ENCODE peak calls at places on chromosomes 5 and 9, in eight cellular contexts. One of them, this sample, is unnamed.

GRCh38 chr5:34749431-34749872 is 89.5 kb upstream of the TTC23L start:
- DNase-seq in GM23338: no peak
- DNase-seq in MM.1S: no peak
- DNase-seq in ovary: no peak
- DNase-seq in adipocyte: peak; percentile 87
- DNase-seq in bronchial epithelial cell: no peak
- DNase-seq in CD8-positive, alpha-beta T cell: no peak
- DNase-seq in naive thymus-derived CD4-positive, alpha-beta T cell: no peak
- DNase-seq in this sample: no peak

GRCh38 chr5:53416144-53416730 is 64.2 kb upstream of the FST start:
- DNase-seq in GM23338: no peak
- DNase-seq in MM.1S: no peak
- DNase-seq in ovary: no peak
- DNase-seq in adipocyte: no peak
- DNase-seq in bronchial epithelial cell: peak; percentile 49
- DNase-seq in CD8-positive, alpha-beta T cell: no peak
- DNase-seq in naive thymus-derived CD4-positive, alpha-beta T cell: no peak
- DNase-seq in this sample: no peak

GRCh38 chr5:115262066-115262404 is 642 bp downstream of the PGGT1B start:
- DNase-seq in GM23338: peak; percentile 34
- DNase-seq in MM.1S: no peak
- DNase-seq in ovary: no peak
- DNase-seq in adipocyte: peak; percentile 61
- DNase-seq in bronchial epithelial cell: peak; percentile 43
- DNase-seq in CD8-positive, alpha-beta T cell: no peak
- DNase-seq in naive thymus-derived CD4-positive, alpha-beta T cell: no peak
- DNase-seq in this sample: no peak

GRCh38 chr5:31271567-31271966 is 78.1 kb downstream of the CDH6 start:
- DNase-seq in GM23338: no peak
- DNase-seq in MM.1S: no peak
- DNase-seq in ovary: no peak
- DNase-seq in adipocyte: no peak
- DNase-seq in bronchial epithelial cell: no peak
- DNase-seq in CD8-positive, alpha-beta T cell: no peak
- DNase-seq in naive thymus-derived CD4-positive, alpha-beta T cell: no peak
- DNase-seq in this sample: no peak

GRCh38 chr9:124306098-124306735 is 48.5 kb downstream of the NEK6 start:
- DNase-seq in GM23338: no peak
- DNase-seq in MM.1S: no peak
- DNase-seq in ovary: no peak
- DNase-seq in adipocyte: peak; percentile 85
- DNase-seq in bronchial epithelial cell: peak; percentile 89
- DNase-seq in CD8-positive, alpha-beta T cell: no peak
- DNase-seq in naive thymus-derived CD4-positive, alpha-beta T cell: no peak
- DNase-seq in this sample: no peak

GRCh38 chr5:4627887-4628286 is 512.2 kb upstream of the ADAMTS16 start:
- DNase-seq in GM23338: no peak
- DNase-seq in MM.1S: no peak
- DNase-seq in ovary: no peak
- DNase-seq in adipocyte: no peak
- DNase-seq in bronchial epithelial cell: no peak
- DNase-seq in CD8-positive, alpha-beta T cell: no peak
- DNase-seq in naive thymus-derived CD4-positive, alpha-beta T cell: no peak
- DNase-seq in this sample: no peak

GRCh38 chr5:76104027-76104426 is 20.8 kb downstream of the SV2C start:
- DNase-seq in GM23338: peak; percentile 72
- DNase-seq in MM.1S: peak; percentile 66
- DNase-seq in ovary: peak; percentile 37
- DNase-seq in adipocyte: peak; percentile 23
- DNase-seq in bronchial epithelial cell: peak; percentile 17
- DNase-seq in CD8-positive, alpha-beta T cell: no peak
- DNase-seq in naive thymus-derived CD4-positive, alpha-beta T cell: no peak
- DNase-seq in this sample: no peak

GRCh38 chr5:14723648-14724231 is 59.2 kb downstream of the OTULIN start:
- DNase-seq in GM23338: no peak
- DNase-seq in MM.1S: no peak
- DNase-seq in ovary: no peak
- DNase-seq in adipocyte: no peak
- DNase-seq in bronchial epithelial cell: no peak
- DNase-seq in CD8-positive, alpha-beta T cell: no peak
- DNase-seq in naive thymus-derived CD4-positive, alpha-beta T cell: no peak
- DNase-seq in this sample: no peak

GRCh38 chr5:84779206-84779605 is 394.5 kb upstream of the EDIL3 start:
- DNase-seq in GM23338: no peak
- DNase-seq in MM.1S: no peak
- DNase-seq in ovary: no peak
- DNase-seq in adipocyte: peak; percentile 56
- DNase-seq in bronchial epithelial cell: no peak
- DNase-seq in CD8-positive, alpha-beta T cell: no peak
- DNase-seq in naive thymus-derived CD4-positive, alpha-beta T cell: no peak
- DNase-seq in this sample: no peak

GRCh38 chr9:83646500-83647239 is 23.7 kb downstream of the IDNK start:
- DNase-seq in GM23338: no peak
- DNase-seq in MM.1S: no peak
- DNase-seq in ovary: no peak
- DNase-seq in adipocyte: no peak
- DNase-seq in bronchial epithelial cell: no peak
- DNase-seq in CD8-positive, alpha-beta T cell: no peak
- DNase-seq in naive thymus-derived CD4-positive, alpha-beta T cell: no peak
- DNase-seq in this sample: no peak

GRCh38 chr5:95609711-95610110 is 10.2 kb upstream of the GPR150 start:
- DNase-seq in GM23338: no peak
- DNase-seq in MM.1S: no peak
- DNase-seq in ovary: no peak
- DNase-seq in adipocyte: no peak
- DNase-seq in bronchial epithelial cell: no peak
- DNase-seq in CD8-positive, alpha-beta T cell: no peak
- DNase-seq in naive thymus-derived CD4-positive, alpha-beta T cell: no peak
- DNase-seq in this sample: no peak

GRCh38 chr5:59138509-59138908 is 555.6 kb downstream of the RAB3C start:
- DNase-seq in GM23338: no peak
- DNase-seq in MM.1S: no peak
- DNase-seq in ovary: no peak
- DNase-seq in adipocyte: no peak
- DNase-seq in bronchial epithelial cell: no peak
- DNase-seq in CD8-positive, alpha-beta T cell: no peak
- DNase-seq in naive thymus-derived CD4-positive, alpha-beta T cell: no peak
- DNase-seq in this sample: no peak

GRCh38 chr5:139696894-139697658 is 48.9 kb downstream of the CXXC5 start:
- DNase-seq in GM23338: peak; percentile 87
- DNase-seq in MM.1S: no peak
- DNase-seq in ovary: peak; percentile 89
- DNase-seq in adipocyte: peak; percentile 95
- DNase-seq in bronchial epithelial cell: peak; percentile 42
- DNase-seq in CD8-positive, alpha-beta T cell: no peak
- DNase-seq in naive thymus-derived CD4-positive, alpha-beta T cell: no peak
- DNase-seq in this sample: peak; percentile 77

GRCh38 chr9:14313951-14314423 is at the start of gene NFIB:
- DNase-seq in GM23338: peak; percentile 79
- DNase-seq in MM.1S: peak; percentile 15
- DNase-seq in ovary: peak; percentile 81
- DNase-seq in adipocyte: peak; percentile 76
- DNase-seq in bronchial epithelial cell: no peak
- DNase-seq in CD8-positive, alpha-beta T cell: no peak
- DNase-seq in naive thymus-derived CD4-positive, alpha-beta T cell: no peak
- DNase-seq in this sample: peak; percentile 60

GRCh38 chr5:157571357-157571827 is 4.2 kb downstream of the ADAM19 start:
- DNase-seq in GM23338: peak; percentile 44
- DNase-seq in MM.1S: peak; percentile 50
- DNase-seq in ovary: no peak
- DNase-seq in adipocyte: peak; percentile 59
- DNase-seq in bronchial epithelial cell: no peak
- DNase-seq in CD8-positive, alpha-beta T cell: no peak
- DNase-seq in naive thymus-derived CD4-positive, alpha-beta T cell: no peak
- DNase-seq in this sample: no peak
- H3K36me3 ChIP-seq in GM23338: no peaks in the 10 kb centered on the region
- H3K36me3 ChIP-seq in MM.1S: no peaks in the 10 kb centered on the region
- H3K36me3 ChIP-seq in ovary: no peaks in the 10 kb centered on the region
- H3K36me3 ChIP-seq in adipocyte: no peaks in the 10 kb centered on the region
- H3K36me3 ChIP-seq in bronchial epithelial cell: no peaks in the 10 kb centered on the region
- H3K36me3 ChIP-seq in CD8-positive, alpha-beta T cell: no peaks in the 10 kb centered on the region
- H3K36me3 ChIP-seq in naive thymus-derived CD4-positive, alpha-beta T cell: no peaks in the 10 kb centered on the region
- H3K36me3 ChIP-seq in this sample: peaks cover 4% of the 10 kb centered on the region

DNA sequence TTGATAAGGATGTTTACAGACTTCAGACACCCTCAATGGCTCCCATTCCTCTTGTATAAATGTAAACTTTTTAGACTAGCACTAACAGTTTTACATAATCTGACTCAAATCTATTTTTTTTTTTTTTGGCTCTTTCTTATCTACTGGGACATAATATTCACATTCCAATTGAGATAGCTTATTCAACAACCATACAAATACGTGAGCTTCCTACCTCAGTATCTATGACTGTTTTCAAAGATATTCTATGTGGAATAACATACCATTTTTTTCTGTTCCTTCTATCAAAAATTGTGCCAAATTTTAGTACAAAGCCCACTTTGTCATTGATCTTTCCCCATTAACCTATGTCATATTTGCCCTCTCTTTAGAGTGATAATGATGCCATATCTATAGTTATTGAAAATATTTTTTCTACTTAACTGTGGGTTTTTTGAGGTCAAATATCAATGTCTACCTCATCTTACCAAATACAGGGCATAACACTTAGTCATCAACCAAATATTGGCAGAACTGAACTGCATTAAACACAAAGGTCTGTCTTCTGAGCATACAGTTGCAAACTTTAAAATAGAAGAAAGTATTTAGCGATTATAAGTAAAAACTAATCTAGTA is 482.6 kb downstream of the PTPRD start:
- DNase-seq in GM23338: no peak
- DNase-seq in MM.1S: no peak
- DNase-seq in ovary: no peak
- DNase-seq in adipocyte: no peak
- DNase-seq in bronchial epithelial cell: no peak
- DNase-seq in CD8-positive, alpha-beta T cell: no peak
- DNase-seq in naive thymus-derived CD4-positive, alpha-beta T cell: no peak
- DNase-seq in this sample: no peak
- H3K36me3 ChIP-seq in GM23338: no peaks in the 10 kb centered on the region
- H3K36me3 ChIP-seq in MM.1S: no peaks in the 10 kb centered on the region
- H3K36me3 ChIP-seq in ovary: no peaks in the 10 kb centered on the region
- H3K36me3 ChIP-seq in adipocyte: no peaks in the 10 kb centered on the region
- H3K36me3 ChIP-seq in bronchial epithelial cell: no peaks in the 10 kb centered on the region
- H3K36me3 ChIP-seq in CD8-positive, alpha-beta T cell: no peaks in the 10 kb centered on the region
- H3K36me3 ChIP-seq in naive thymus-derived CD4-positive, alpha-beta T cell: no peaks in the 10 kb centered on the region
- H3K36me3 ChIP-seq in this sample: no peaks in the 10 kb centered on the region

GRCh38 chr9:114356792-114357191 is 27.1 kb downstream of the ORM2 start:
- DNase-seq in GM23338: no peak
- DNase-seq in MM.1S: no peak
- DNase-seq in ovary: no peak
- DNase-seq in adipocyte: no peak
- DNase-seq in bronchial epithelial cell: no peak
- DNase-seq in CD8-positive, alpha-beta T cell: no peak
- DNase-seq in naive thymus-derived CD4-positive, alpha-beta T cell: no peak
- DNase-seq in this sample: no peak

GRCh38 chr9:114357911-114358328 is 28.3 kb downstream of the ORM2 start:
- DNase-seq in GM23338: no peak
- DNase-seq in MM.1S: no peak
- DNase-seq in ovary: no peak
- DNase-seq in adipocyte: no peak
- DNase-seq in bronchial epithelial cell: no peak
- DNase-seq in CD8-positive, alpha-beta T cell: no peak
- DNase-seq in naive thymus-derived CD4-positive, alpha-beta T cell: no peak
- DNase-seq in this sample: no peak

GRCh38 chr9:114361542-114361941 is 26.2 kb downstream of the AKNA start:
- DNase-seq in GM23338: no peak
- DNase-seq in MM.1S: no peak
- DNase-seq in ovary: no peak
- DNase-seq in adipocyte: no peak
- DNase-seq in bronchial epithelial cell: no peak
- DNase-seq in CD8-positive, alpha-beta T cell: no peak
- DNase-seq in naive thymus-derived CD4-positive, alpha-beta T cell: no peak
- DNase-seq in this sample: no peak

GRCh38 chr9:114362394-114362793 is 25.4 kb downstream of the AKNA start:
- DNase-seq in GM23338: no peak
- DNase-seq in MM.1S: no peak
- DNase-seq in ovary: no peak
- DNase-seq in adipocyte: no peak
- DNase-seq in bronchial epithelial cell: no peak
- DNase-seq in CD8-positive, alpha-beta T cell: no peak
- DNase-seq in naive thymus-derived CD4-positive, alpha-beta T cell: no peak
- DNase-seq in this sample: no peak

GRCh38 chr9:114359801-114360200 is 28.0 kb downstream of the AKNA start:
- DNase-seq in GM23338: no peak
- DNase-seq in MM.1S: no peak
- DNase-seq in ovary: no peak
- DNase-seq in adipocyte: no peak
- DNase-seq in bronchial epithelial cell: no peak
- DNase-seq in CD8-positive, alpha-beta T cell: no peak
- DNase-seq in naive thymus-derived CD4-positive, alpha-beta T cell: no peak
- DNase-seq in this sample: no peak
- H3K36me3 ChIP-seq in GM23338: peaks cover 29% of the 10 kb centered on the region
- H3K36me3 ChIP-seq in MM.1S: peaks cover 48% of the 10 kb centered on the region
- H3K36me3 ChIP-seq in ovary: no peaks in the 10 kb centered on the region
- H3K36me3 ChIP-seq in adipocyte: peaks cover 95% of the 10 kb centered on the region
- H3K36me3 ChIP-seq in bronchial epithelial cell: peaks cover 24% of the 10 kb centered on the region
- H3K36me3 ChIP-seq in CD8-positive, alpha-beta T cell: peaks cover 94% of the 10 kb centered on the region
- H3K36me3 ChIP-seq in naive thymus-derived CD4-positive, alpha-beta T cell: peaks cover 92% of the 10 kb centered on the region
- H3K36me3 ChIP-seq in this sample: peaks cover 100% of the 10 kb centered on the region

GRCh38 chr5:169788168-169788567 is 151.1 kb downstream of the DOCK2 start:
- DNase-seq in GM23338: no peak
- DNase-seq in MM.1S: no peak
- DNase-seq in ovary: no peak
- DNase-seq in adipocyte: peak; percentile 20
- DNase-seq in bronchial epithelial cell: peak; percentile 51
- DNase-seq in CD8-positive, alpha-beta T cell: no peak
- DNase-seq in naive thymus-derived CD4-positive, alpha-beta T cell: no peak
- DNase-seq in this sample: no peak

GRCh38 chr5:169791251-169791650 is 154.2 kb downstream of the DOCK2 start:
- DNase-seq in GM23338: no peak
- DNase-seq in MM.1S: no peak
- DNase-seq in ovary: no peak
- DNase-seq in adipocyte: no peak
- DNase-seq in bronchial epithelial cell: no peak
- DNase-seq in CD8-positive, alpha-beta T cell: no peak
- DNase-seq in naive thymus-derived CD4-positive, alpha-beta T cell: no peak
- DNase-seq in this sample: no peak

GRCh38 chr5:169786219-169786618 is 149.1 kb downstream of the DOCK2 start:
- DNase-seq in GM23338: no peak
- DNase-seq in MM.1S: no peak
- DNase-seq in ovary: no peak
- DNase-seq in adipocyte: no peak
- DNase-seq in bronchial epithelial cell: no peak
- DNase-seq in CD8-positive, alpha-beta T cell: no peak
- DNase-seq in naive thymus-derived CD4-positive, alpha-beta T cell: no peak
- DNase-seq in this sample: no peak

GRCh38 chr5:169785731-169786130 is 148.7 kb downstream of the DOCK2 start:
- DNase-seq in GM23338: no peak
- DNase-seq in MM.1S: no peak
- DNase-seq in ovary: no peak
- DNase-seq in adipocyte: no peak
- DNase-seq in bronchial epithelial cell: no peak
- DNase-seq in CD8-positive, alpha-beta T cell: no peak
- DNase-seq in naive thymus-derived CD4-positive, alpha-beta T cell: no peak
- DNase-seq in this sample: no peak

DNA sequence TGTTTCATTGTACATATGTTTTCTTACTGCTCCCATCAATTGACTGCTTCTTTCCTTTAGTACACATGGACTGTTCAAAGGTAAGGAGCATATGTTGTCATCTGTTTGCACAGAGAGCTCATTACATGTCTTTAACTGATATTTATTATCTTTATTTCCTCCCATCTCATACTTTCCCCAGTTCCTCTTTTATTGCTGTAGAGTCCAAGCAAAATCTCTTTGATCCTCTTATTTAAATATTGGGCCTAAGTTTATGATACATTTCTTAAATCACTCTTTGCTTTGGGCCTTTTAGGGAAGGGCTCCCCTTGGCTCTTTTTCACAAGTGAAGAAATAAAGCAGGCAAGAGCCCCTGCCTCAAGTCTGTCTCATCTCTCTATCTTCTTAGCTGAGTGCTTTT is 152.3 kb downstream of the DOCK2 start:
- DNase-seq in GM23338: no peak
- DNase-seq in MM.1S: no peak
- DNase-seq in ovary: no peak
- DNase-seq in adipocyte: no peak
- DNase-seq in bronchial epithelial cell: no peak
- DNase-seq in CD8-positive, alpha-beta T cell: no peak
- DNase-seq in naive thymus-derived CD4-positive, alpha-beta T cell: no peak
- DNase-seq in this sample: no peak
- H3K36me3 ChIP-seq in GM23338: no peaks in the 10 kb centered on the region
- H3K36me3 ChIP-seq in MM.1S: no peaks in the 10 kb centered on the region
- H3K36me3 ChIP-seq in ovary: no peaks in the 10 kb centered on the region
- H3K36me3 ChIP-seq in adipocyte: no peaks in the 10 kb centered on the region
- H3K36me3 ChIP-seq in bronchial epithelial cell: no peaks in the 10 kb centered on the region
- H3K36me3 ChIP-seq in CD8-positive, alpha-beta T cell: peaks cover 8% of the 10 kb centered on the region
- H3K36me3 ChIP-seq in naive thymus-derived CD4-positive, alpha-beta T cell: peaks cover 3% of the 10 kb centered on the region
- H3K36me3 ChIP-seq in this sample: peaks cover 6% of the 10 kb centered on the region

This sample was measured in lower lobe of right lung.